ENCODE peak calls at places on chromosomes 11 and 22, in seven cellular contexts. O is GM23338, N is thoracic aorta, L is sigmoid colon, U is body of pancreas, C is HepG2, F is tibial nerve. A is an unnamed sample. For H3K4me1, the result is how much of the 10 kb centered on the place peaks cover.

GRCh38 chr11:115069599-115069998 is 391.3 kb downstream of the NXPE2 start:
- DNase-seq in O (no peak), N (no peak), L (no peak), U (no peak), C (no peak), F (no peak), A (no peak)

GRCh38 chr11:7548659-7549283 is 35.0 kb downstream of the PPFIBP2 start:
- DNase-seq in O (peak), N (no peak), L (no peak), U (peak), C (peak), F (no peak), A (no peak)

GRCh38 chr22:23267225-23268043 is 87.1 kb downstream of the BCR start:
- DNase-seq in O (no peak), N (no peak), L (no peak), U (no peak), C (no peak), F (no peak), A (no peak)

GRCh38 chr11:61347916-61348461 is 13.7 kb downstream of the CYB561A3 start:
- DNase-seq in O (peak), N (no peak), L (no peak), U (no peak), C (no peak), F (no peak), A (peak)

GRCh38 chr11:133413726-133414125 is 118.6 kb downstream of the OPCML start:
- DNase-seq in O (no peak), N (no peak), L (no peak), U (no peak), C (no peak), F (no peak), A (no peak)

GRCh38 chr11:111393096-111393495 is 14.0 kb upstream of the POU2AF1 start:
- DNase-seq in O (no peak), N (no peak), L (no peak), U (no peak), C (no peak), F (no peak), A (no peak)

GRCh38 chr11:16572946-16573345 is 165.5 kb upstream of the C11orf58 start:
- DNase-seq in O (no peak), N (no peak), L (no peak), U (no peak), C (peak), F (no peak), A (no peak)

GRCh38 chr11:69854719-69855118 is 35.5 kb upstream of the FGF3 start:
- DNase-seq in O (no peak), N (no peak), L (no peak), U (no peak), C (no peak), F (no peak), A (no peak)

GRCh38 chr22:36368359-36368983 is 19.3 kb downstream of the MYH9 start:
- DNase-seq in O (peak), N (no peak), L (no peak), U (no peak), C (peak), F (no peak), A (no peak)

GRCh38 chr22:48443680-48444079 is 1384.0 kb downstream of the BRD1 start:
- DNase-seq in O (no peak), N (no peak), L (no peak), U (no peak), C (no peak), F (no peak), A (peak)

GRCh38 chr11:90849278-90849677 is 626.4 kb upstream of the CHORDC1 start:
- DNase-seq in O (no peak), N (no peak), L (no peak), U (no peak), C (no peak), F (no peak), A (no peak)

GRCh38 chr22:45036154-45036553 is 26.3 kb upstream of the PHF21B start:
- DNase-seq in O (no peak), N (no peak), L (no peak), U (no peak), C (no peak), F (no peak), A (no peak)

GRCh38 chr11:128058580-128059208 is 528.7 kb downstream of the ETS1 start:
- DNase-seq in O (no peak), N (no peak), L (no peak), U (no peak), C (no peak), F (no peak), A (no peak)

GRCh38 chr11:608751-609354 is 6.9 kb downstream of the IRF7 start:
- DNase-seq in O (no peak), N (no peak), L (no peak), U (no peak), C (no peak), F (no peak), A (peak)

GRCh38 chr22:50529416-50530279 is at the start of gene TYMP:
- DNase-seq in O (peak), N (no peak), L (peak), U (peak), C (peak), F (peak), A (peak)

GRCh38 chr11:64235427-64236161 is 1.2 kb downstream of the VEGFB start:
- DNase-seq in O (no peak), N (no peak), L (no peak), U (peak), C (no peak), F (no peak), A (peak)
- H3K4me1 ChIP-seq in O (under half), N (half or more), L (half or more), U (half or more), C (half or more), F (under half), A (under half)

GRCh38 chr11:86724137-86724536 is 51.7 kb upstream of the ME3 start:
- DNase-seq in O (no peak), N (no peak), L (no peak), U (no peak), C (no peak), F (no peak), A (no peak)
- TF ChIP-seq CTCF in O (no peak), N (no peak), L (no peak), U (no peak), C (no peak), F (no peak), A (no peak)

GRCh38 chr11:2926611-2927492 is 2.4 kb downstream of the PHLDA2 start:
- DNase-seq in O (no peak), N (no peak), L (no peak), U (peak), C (no peak), F (no peak), A (peak)
- H3K4me3 ChIP-seq in O (no peak), N (no peak), L (no peak), U (no peak), C (no peak), F (no peak), A (no peak)

DNA sequence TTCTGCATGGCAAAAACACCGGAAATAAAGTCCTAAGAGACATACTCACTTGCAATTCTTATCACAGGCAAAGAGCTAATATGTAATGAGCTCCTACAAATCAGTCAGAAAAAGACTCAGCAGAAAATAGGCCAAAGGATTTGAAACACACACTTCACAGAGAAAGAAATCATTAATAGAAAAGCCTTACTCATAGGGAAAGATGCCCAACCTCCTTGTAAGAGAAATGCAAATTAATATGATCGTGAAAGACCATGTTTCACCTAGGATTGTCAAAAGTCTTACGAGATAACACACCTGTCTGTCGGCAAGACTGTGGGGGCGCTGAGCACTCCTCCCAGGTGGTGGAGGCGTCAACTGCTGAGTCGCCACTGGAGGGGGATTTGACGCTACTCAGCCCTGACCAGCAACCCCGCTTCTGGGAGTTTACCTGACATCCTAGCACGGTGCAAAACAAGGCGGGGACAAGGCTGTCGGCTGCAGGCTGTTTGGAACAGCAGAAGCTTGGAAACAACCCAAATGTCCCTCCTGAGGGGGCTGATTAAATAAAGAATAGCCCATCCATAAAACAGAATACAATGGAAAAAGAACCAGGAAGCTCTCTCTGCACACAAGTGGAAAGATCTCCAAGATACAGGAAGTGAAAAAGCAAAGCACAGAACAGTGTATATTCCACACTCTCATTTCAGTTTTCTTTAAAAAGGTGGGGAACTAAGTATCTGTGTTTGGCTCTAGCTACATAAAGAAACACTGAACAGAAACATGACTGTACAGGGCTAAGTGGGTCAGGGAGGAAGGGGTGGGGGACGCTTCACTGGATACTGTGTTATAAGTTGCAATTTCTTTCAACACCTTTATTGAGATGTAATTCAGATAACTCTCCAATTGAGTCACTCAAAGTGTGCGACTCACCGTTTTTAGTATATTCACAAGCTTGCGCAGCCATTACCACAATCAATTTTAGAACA is 11.5 kb downstream of the CSNK1E start:
- DNase-seq in O (peak), N (no peak), L (no peak), U (peak), C (no peak), F (no peak), A (no peak)
- H3K4me1 ChIP-seq in O (under half), N (half or more), L (half or more), U (under half), C (under half), F (under half), A (under half)

GRCh38 chr22:43820671-43821305 is 8.7 kb upstream of the EFCAB6 start:
- DNase-seq in O (no peak), N (no peak), L (no peak), U (no peak), C (no peak), F (no peak), A (peak)

GRCh38 chr22:43819691-43820670 is 7.9 kb upstream of the EFCAB6 start:
- DNase-seq in O (no peak), N (no peak), L (no peak), U (no peak), C (no peak), F (no peak), A (peak)

GRCh38 chr22:43823911-43824665 is 12.0 kb upstream of the EFCAB6 start:
- DNase-seq in O (no peak), N (no peak), L (no peak), U (no peak), C (no peak), F (no peak), A (peak)

GRCh38 chr22:43823353-43823908 is 11.3 kb upstream of the EFCAB6 start:
- DNase-seq in O (peak), N (no peak), L (no peak), U (peak), C (peak), F (no peak), A (peak)

DNA sequence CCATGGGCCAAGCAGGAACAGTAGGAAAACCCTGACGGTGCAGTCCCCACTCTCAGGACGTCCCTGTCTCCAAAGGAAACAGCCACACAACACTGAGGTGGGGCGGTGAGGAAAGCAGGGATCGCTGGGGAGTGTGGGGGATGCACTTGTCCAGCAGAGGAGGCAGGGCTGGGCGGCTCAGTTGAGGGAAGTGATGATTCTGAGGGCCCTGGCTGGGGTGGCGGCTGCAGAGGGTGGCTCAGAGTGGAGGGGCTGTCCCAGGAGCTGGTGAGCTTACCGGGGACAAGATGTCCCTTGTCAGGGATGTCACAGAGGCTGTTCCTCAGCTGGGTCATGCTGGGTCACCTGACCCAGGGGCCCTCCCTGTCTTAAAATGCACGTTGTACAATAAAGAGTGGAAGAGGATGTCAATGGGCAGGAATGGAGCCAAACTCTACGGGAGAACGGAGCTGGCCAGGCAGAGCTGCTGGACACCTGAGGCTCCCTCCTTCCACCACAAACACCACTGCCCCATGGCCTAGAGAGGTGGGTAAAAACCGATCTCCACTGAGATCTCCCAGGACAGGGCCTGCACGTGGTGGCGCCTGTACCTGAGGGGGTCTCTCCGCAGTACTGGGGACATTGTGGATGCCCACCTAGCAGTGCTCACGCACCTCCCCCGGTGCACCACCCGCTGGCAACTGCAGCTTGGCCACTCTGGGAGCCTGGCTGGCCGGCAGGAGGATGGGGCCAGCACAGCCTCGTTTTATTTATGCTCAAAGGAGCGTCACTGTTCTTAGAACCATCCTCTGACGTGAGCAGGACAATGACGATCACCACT is 9.7 kb upstream of the EFCAB6 start:
- DNase-seq in O (no peak), N (no peak), L (no peak), U (no peak), C (no peak), F (no peak), A (peak)
- TF ChIP-seq CTCF in O (no peak), N (no peak), L (no peak), U (no peak), C (no peak), F (no peak), A (no peak)

GRCh38 chr11:124748481-124749338 is 3.3 kb downstream of the VSIG2 start:
- DNase-seq in O (no peak), N (no peak), L (no peak), U (no peak), C (no peak), F (no peak), A (peak)
- H3K4me3 ChIP-seq in O (no peak), N (no peak), L (no peak), U (no peak), C (no peak), F (no peak), A (no peak)

DNA sequence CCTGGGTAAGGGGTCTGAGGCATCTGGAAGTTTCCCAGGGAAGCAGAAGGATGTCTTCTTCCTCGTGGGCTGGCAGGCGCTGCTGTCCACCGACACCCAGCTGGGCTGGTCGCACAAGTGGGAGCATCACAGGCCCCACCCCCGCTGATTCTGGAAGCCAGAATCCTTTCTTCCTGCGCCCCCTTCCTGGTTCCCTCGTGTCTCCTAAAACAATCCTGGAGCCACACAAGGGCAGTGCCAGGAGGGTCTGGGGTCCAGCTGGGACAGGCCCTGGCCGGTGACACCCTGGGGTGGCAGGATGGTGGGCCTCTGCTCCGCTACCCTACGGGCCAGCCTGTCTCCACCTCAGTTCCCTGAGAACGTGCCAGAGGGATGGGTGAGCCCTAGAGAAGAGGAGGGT is 4.2 kb downstream of the LSP1 start:
- DNase-seq in O (no peak), N (no peak), L (no peak), U (no peak), C (no peak), F (no peak), A (peak)
- H3K4me1 ChIP-seq in O (under half), N (under half), L (under half), U (under half), C (under half), F (under half), A (under half)

GRCh38 chr11:76515494-76515893 is 70.7 kb downstream of the EMSY start:
- DNase-seq in O (no peak), N (no peak), L (no peak), U (no peak), C (no peak), F (no peak), A (no peak)

GRCh38 chr11:76512851-76513653 is 68.2 kb downstream of the EMSY start:
- DNase-seq in O (peak), N (no peak), L (no peak), U (no peak), C (no peak), F (no peak), A (no peak)

GRCh38 chr11:76510060-76511047 is 65.5 kb downstream of the EMSY start:
- DNase-seq in O (peak), N (no peak), L (no peak), U (no peak), C (no peak), F (no peak), A (no peak)

GRCh38 chr11:76513654-76514034 is 68.8 kb downstream of the EMSY start:
- DNase-seq in O (no peak), N (no peak), L (no peak), U (no peak), C (no peak), F (no peak), A (no peak)
- TF ChIP-seq CTCF in O (no peak), N (no peak), L (no peak), U (no peak), C (no peak), F (no peak), A (no peak)

GRCh38 chr11:64224891-64225607 is 937 bp downstream of the TRPT1 start:
- DNase-seq in O (no peak), N (no peak), L (peak), U (no peak), C (no peak), F (no peak), A (peak)
- H3K4me3 ChIP-seq in O (peak), N (peak), L (peak), U (peak), C (peak), F (peak), A (peak)

GRCh38 chr22:38989461-38989860 is 7.3 kb downstream of the APOBEC3B start:
- DNase-seq in O (no peak), N (no peak), L (no peak), U (no peak), C (no peak), F (no peak), A (peak)

GRCh38 chr22:38984224-38984623 is 2.1 kb downstream of the APOBEC3B start:
- DNase-seq in O (no peak), N (no peak), L (no peak), U (no peak), C (no peak), F (no peak), A (no peak)

GRCh38 chr22:38982008-38982927 is at the start of gene APOBEC3B:
- DNase-seq in O (peak), N (peak), L (peak), U (peak), C (peak), F (peak), A (peak)

GRCh38 chr22:38987171-38987895 is 5.2 kb downstream of the APOBEC3B start:
- DNase-seq in O (no peak), N (no peak), L (no peak), U (no peak), C (no peak), F (no peak), A (no peak)

DNA sequence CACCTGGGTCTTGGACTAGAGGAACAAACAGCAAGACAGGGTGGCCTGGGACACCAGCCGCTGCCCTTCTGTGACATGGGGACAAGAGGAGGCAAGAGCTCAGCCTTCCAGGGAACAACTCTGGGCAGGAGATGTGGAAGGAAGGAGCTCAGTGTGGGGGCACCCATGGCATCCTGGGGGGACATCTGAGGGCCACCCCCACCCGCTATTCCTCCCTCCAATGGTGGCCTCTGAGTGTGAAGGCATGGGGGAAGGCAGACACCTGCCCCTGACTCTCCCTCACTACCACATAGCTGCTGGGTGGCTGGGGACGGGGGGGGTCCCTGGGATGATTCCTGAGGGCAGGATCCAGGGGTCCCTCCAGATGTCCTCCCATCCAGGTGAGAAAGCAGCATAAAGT is 4.5 kb downstream of the APOBEC3B start:
- DNase-seq in O (no peak), N (no peak), L (no peak), U (no peak), C (no peak), F (no peak), A (peak)
- H3K4me1 ChIP-seq in O (under half), N (under half), L (under half), U (under half), C (under half), F (under half), A (under half)

A was measured in kidney.